ENCODE peak calls at places on chromosomes 16 and 17, in eight cellular contexts. S, I, N, V, F, H, P and E are unnamed samples. For H3K4me1, the result is how much of the 10 kb centered on the place peaks cover.

GRCh38 chr16:57568173-57568678 is 25.8 kb downstream of the ADGRG5 start:
- DNase-seq in P (no peak), V (no peak), N (no peak), S (no peak), I (no peak), H (no peak), F (no peak), E (no peak)

GRCh38 chr16:8887438-8887765 is 5.3 kb downstream of the LITAFD start:
- DNase-seq in S (no peak), H (no peak), P (no peak), I (no peak), V (no peak), F (no peak), N (no peak), E (no peak)

GRCh38 chr17:21573961-21574610 is 118.2 kb upstream of the KCNJ18 start:
- DNase-seq in I (peak), N (no peak), S (peak), P (no peak), F (peak), H (peak), V (peak), E (no peak)

GRCh38 chr16:58859958-58860669 is 126.0 kb upstream of the GOT2 start:
- DNase-seq in V (no peak), I (no peak), F (no peak), P (no peak), N (no peak), S (no peak), H (no peak), E (no peak)

GRCh38 chr16:9302102-9302501 is 210.7 kb downstream of the HAPSTR1 start:
- DNase-seq in V (no peak), H (no peak), P (no peak), I (no peak), F (no peak), N (no peak), S (no peak), E (no peak)

GRCh38 chr16:917591-918061 is 53.2 kb downstream of the LMF1 start:
- DNase-seq in F (no peak), V (no peak), P (no peak), S (peak), N (no peak), I (no peak), H (no peak), E (no peak)

GRCh38 chr16:9260665-9261064 is 169.2 kb downstream of the HAPSTR1 start:
- DNase-seq in F (peak), S (peak), V (peak), N (no peak), P (no peak), H (no peak), I (no peak), E (no peak)

GRCh38 chr17:49260011-49260921 is 29.7 kb upstream of the PHOSPHO1 start:
- DNase-seq in N (peak), S (peak), I (peak), H (peak), F (peak), P (no peak), V (peak), E (peak)

GRCh38 chr17:54867634-54868033 is 33.0 kb upstream of the TOM1L1 start:
- DNase-seq in F (no peak), I (no peak), H (no peak), P (no peak), V (no peak), N (no peak), S (no peak), E (no peak)

GRCh38 chr17:54864636-54865420 is 35.8 kb upstream of the TOM1L1 start:
- DNase-seq in V (no peak), H (no peak), I (no peak), N (no peak), P (no peak), F (no peak), S (no peak), E (no peak)

GRCh38 chr17:54870671-54871175 is 29.9 kb upstream of the TOM1L1 start:
- DNase-seq in V (no peak), H (no peak), I (no peak), S (no peak), F (no peak), P (no peak), N (no peak), E (no peak)
- TF ChIP-seq POLR2A in V (no peak), H (no peak), I (no peak), S (no peak), F (no peak), P (no peak), N (no peak), E (no peak)

GRCh38 chr17:42373896-42374295 is 14.3 kb downstream of the STAT3 start:
- DNase-seq in S (no peak), V (no peak), N (no peak), I (no peak), F (no peak), H (no peak), P (no peak), E (no peak)
- H3K4me1 ChIP-seq in S (under half), V (half or more), N (under half), I (under half), F (under half), H (under half), P (under half), E (under half)

GRCh38 chr17:60080545-60080944 is 1.8 kb upstream of the HEATR6 start:
- DNase-seq in H (no peak), I (no peak), F (no peak), P (no peak), N (no peak), S (no peak), V (no peak), E (no peak)
- H3K4me3 ChIP-seq in H (no peak), I (no peak), F (no peak), P (no peak), N (no peak), S (no peak), V (no peak), E (no peak)

GRCh38 chr17:45747907-45748306 is 36.2 kb upstream of the CRHR1 start:
- DNase-seq in V (no peak), S (no peak), I (no peak), H (peak), F (no peak), N (no peak), P (no peak), E (no peak)
- TF ChIP-seq POLR2A in V (no peak), S (no peak), I (no peak), H (no peak), F (no peak), N (no peak), P (no peak), E (no peak)

DNA sequence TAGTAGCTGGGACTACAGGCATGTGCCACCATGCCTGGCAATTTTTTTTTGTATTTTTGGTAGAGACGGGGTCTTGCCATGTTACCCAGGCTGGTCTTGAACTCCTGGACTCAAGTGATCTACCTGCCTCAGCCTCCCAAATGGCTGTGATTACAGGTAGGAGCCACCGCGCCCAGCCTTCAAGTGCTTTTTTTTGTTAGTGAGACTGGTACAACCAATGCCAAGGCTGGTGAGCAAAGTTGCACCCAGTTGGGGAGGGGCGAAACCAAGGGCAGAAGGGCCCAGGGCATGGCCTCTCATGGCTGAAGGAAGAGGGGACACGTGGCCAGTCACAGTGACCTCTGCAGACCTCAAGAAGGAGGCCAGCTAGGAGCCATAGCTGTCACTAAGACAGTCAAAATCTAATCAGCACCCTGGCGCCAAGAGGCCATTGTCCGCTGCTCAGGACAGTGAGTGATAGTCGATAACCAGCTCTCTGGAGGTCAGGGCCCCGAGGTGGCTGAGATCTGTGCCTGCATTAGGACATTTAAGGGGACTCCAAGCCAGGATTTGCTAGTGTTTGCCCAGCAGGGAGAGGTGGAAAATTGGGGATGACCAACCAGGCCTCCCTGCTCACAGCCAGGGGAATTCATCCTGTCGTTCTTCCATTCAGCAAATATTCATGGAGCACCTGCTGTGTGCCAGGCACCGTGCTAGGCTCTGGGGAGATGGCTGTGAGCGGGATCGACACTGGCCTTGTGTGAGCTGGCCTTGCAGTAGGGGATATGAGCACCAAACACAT is 10.2 kb downstream of the IL4R start:
- DNase-seq in V (no peak), P (no peak), F (no peak), S (no peak), N (no peak), H (peak), I (no peak), E (no peak)
- H3K4me1 ChIP-seq in V (half or more), P (half or more), F (under half), S (under half), N (under half), H (half or more), I (under half), E (half or more)